ENCODE peak calls at places on chromosome 9, in five cellular contexts. O is naive thymus-derived CD4-positive, alpha-beta T cell; I is effector memory CD4-positive, alpha-beta T cell; A is H1; L is Panc1. P is an unnamed sample. For H3K4me1, the result is how much of the 10 kb centered on the place peaks cover.

GRCh38 chr9:33114746-33115145 is 38.3 kb upstream of the SMU1 start:
- DNase-seq in O (no peak), L (no peak), I (no peak), A (no peak), P (no peak)

GRCh38 chr9:133117271-133118178 is 3.5 kb downstream of the RALGDS start:
- DNase-seq in I (no peak), A (no peak), O (no peak), L (no peak), P (no peak)

GRCh38 chr9:14153310-14153720 is 160.6 kb downstream of the NFIB start:
- DNase-seq in I (no peak), O (no peak), L (no peak), A (no peak), P (no peak)

GRCh38 chr9:33135086-33135958 is 31.8 kb downstream of the B4GALT1 start:
- DNase-seq in L (no peak), I (no peak), A (no peak), O (no peak), P (no peak)

GRCh38 chr9:93148721-93149120 is 14.7 kb upstream of the NINJ1 start:
- DNase-seq in I (no peak), O (no peak), L (no peak), A (no peak), P (no peak)

GRCh38 chr9:114694719-114695269 is 12.8 kb upstream of the TEX48 start:
- DNase-seq in I (no peak), L (no peak), O (no peak), A (no peak), P (no peak)

GRCh38 chr9:119698535-119698934 is 329.3 kb upstream of the BRINP1 start:
- DNase-seq in I (no peak), O (no peak), A (no peak), L (no peak), P (no peak)

GRCh38 chr9:129695870-129696269 is 30.4 kb downstream of the PRRX2 start:
- DNase-seq in A (no peak), I (no peak), L (no peak), O (no peak), P (no peak)

GRCh38 chr9:93143830-93144530 is 9.9 kb upstream of the NINJ1 start:
- DNase-seq in L (no peak), O (peak), I (peak), A (no peak), P (peak)

GRCh38 chr9:93011114-93011513 is 47.4 kb upstream of the SUSD3 start:
- DNase-seq in I (no peak), A (no peak), L (no peak), O (no peak), P (no peak)

GRCh38 chr9:101705135-101705661 is 33.2 kb downstream of the GRIN3A start:
- DNase-seq in L (no peak), O (peak), I (no peak), A (no peak), P (no peak)

GRCh38 chr9:134323741-134324358 is 2.4 kb upstream of the RXRA start:
- DNase-seq in O (no peak), A (no peak), L (no peak), I (no peak), P (peak)

GRCh38 chr9:137985637-137986071 is 108.1 kb downstream of the CACNA1B start:
- DNase-seq in L (no peak), A (no peak), O (no peak), I (no peak), P (no peak)

GRCh38 chr9:134488901-134489280 is 152.7 kb upstream of the COL5A1 start:
- DNase-seq in I (no peak), A (no peak), O (no peak), L (no peak), P (no peak)

GRCh38 chr9:129143461-129143927 is 32.3 kb downstream of the PTPA start:
- DNase-seq in I (no peak), A (no peak), L (no peak), O (no peak), P (no peak)

GRCh38 chr9:134690946-134691694 is 49.5 kb downstream of the COL5A1 start:
- DNase-seq in L (no peak), O (no peak), I (no peak), A (no peak), P (no peak)

GRCh38 chr9:113505963-113506624 is 42.6 kb downstream of the RGS3 start:
- DNase-seq in O (no peak), I (no peak), A (no peak), L (no peak), P (no peak)

GRCh38 chr9:22643541-22643940 is 196.9 kb downstream of the DMRTA1 start:
- DNase-seq in L (no peak), A (no peak), O (no peak), I (no peak), P (no peak)

GRCh38 chr9:112699230-112699629 is 18.7 kb downstream of the INIP start:
- DNase-seq in O (no peak), I (no peak), L (no peak), A (no peak), P (no peak)

GRCh38 chr9:124708633-124709032 is 62.5 kb downstream of the NR6A1 start:
- DNase-seq in A (no peak), O (no peak), I (no peak), L (peak), P (no peak)

GRCh38 chr9:126819482-126819881 is 14.6 kb downstream of the ZBTB43 start:
- DNase-seq in I (no peak), A (no peak), L (no peak), O (no peak), P (no peak)

GRCh38 chr9:98983295-98984268 is 39.9 kb downstream of the COL15A1 start:
- DNase-seq in O (no peak), L (no peak), A (no peak), I (no peak), P (no peak)

GRCh38 chr9:33868430-33869000 is 51.6 kb downstream of the UBE2R2 start:
- DNase-seq in O (no peak), L (no peak), A (no peak), I (no peak), P (no peak)

GRCh38 chr9:122075135-122076030 is 17.7 kb downstream of the TTLL11 start:
- DNase-seq in A (no peak), L (no peak), I (no peak), O (no peak), P (no peak)

GRCh38 chr9:137227853-137228514 is 682 bp downstream of the RNF224 start:
- DNase-seq in I (no peak), A (no peak), L (no peak), O (no peak), P (no peak)

GRCh38 chr9:88534456-88535225 is at the start of gene NXNL2:
- DNase-seq in I (no peak), A (no peak), L (no peak), O (peak), P (no peak)

GRCh38 chr9:73023025-73023541 is 70.2 kb upstream of the ALDH1A1 start:
- DNase-seq in O (peak), A (no peak), I (peak), L (peak), P (peak)

GRCh38 chr9:107492381-107492780 is 2.8 kb upstream of the KLF4 start:
- DNase-seq in O (no peak), I (no peak), L (no peak), A (no peak), P (no peak)

GRCh38 chr9:13759624-13760023 is 480.1 kb upstream of the MPDZ start:
- DNase-seq in I (no peak), O (no peak), L (no peak), A (no peak), P (no peak)

GRCh38 chr9:134962065-134962997 is 44.6 kb upstream of the FCN1 start:
- DNase-seq in O (no peak), I (no peak), L (no peak), A (no peak), P (no peak)

GRCh38 chr9:105270711-105271110 is 26.3 kb downstream of the SLC44A1 start:
- DNase-seq in I (no peak), A (no peak), O (no peak), L (no peak), P (no peak)

GRCh38 chr9:32703635-32704034 is 68.2 kb upstream of the TAF1L start:
- DNase-seq in O (no peak), L (peak), I (no peak), A (no peak), P (no peak)

GRCh38 chr9:79581388-79581787 is 9.6 kb downstream of the TLE4 start:
- DNase-seq in I (no peak), L (no peak), O (peak), A (no peak), P (no peak)

GRCh38 chr9:6922680-6923079 is 164.9 kb downstream of the KDM4C start:
- DNase-seq in L (no peak), I (no peak), A (no peak), O (no peak), P (no peak)

GRCh38 chr9:35538361-35539234 is 48.7 kb downstream of the RUSC2 start:
- DNase-seq in O (no peak), A (no peak), L (no peak), I (no peak), P (no peak)

GRCh38 chr9:83706703-83707517 is 848 bp downstream of the UBQLN1 start:
- DNase-seq in O (peak), A (peak), L (no peak), I (peak), P (peak)

GRCh38 chr9:76896035-76896434 is 9.9 kb downstream of the PRUNE2 start:
- DNase-seq in I (no peak), A (no peak), L (no peak), O (no peak), P (no peak)

GRCh38 chr9:76893395-76893932 is 12.4 kb downstream of the PRUNE2 start:
- DNase-seq in O (no peak), L (no peak), I (no peak), A (no peak), P (no peak)

GRCh38 chr9:76894198-76894597 is 11.7 kb downstream of the PRUNE2 start:
- DNase-seq in O (no peak), A (no peak), I (no peak), L (no peak), P (no peak)

GRCh38 chr9:76897804-76898525 is 7.9 kb downstream of the PRUNE2 start:
- DNase-seq in I (no peak), O (no peak), A (no peak), L (no peak), P (no peak)

DNA sequence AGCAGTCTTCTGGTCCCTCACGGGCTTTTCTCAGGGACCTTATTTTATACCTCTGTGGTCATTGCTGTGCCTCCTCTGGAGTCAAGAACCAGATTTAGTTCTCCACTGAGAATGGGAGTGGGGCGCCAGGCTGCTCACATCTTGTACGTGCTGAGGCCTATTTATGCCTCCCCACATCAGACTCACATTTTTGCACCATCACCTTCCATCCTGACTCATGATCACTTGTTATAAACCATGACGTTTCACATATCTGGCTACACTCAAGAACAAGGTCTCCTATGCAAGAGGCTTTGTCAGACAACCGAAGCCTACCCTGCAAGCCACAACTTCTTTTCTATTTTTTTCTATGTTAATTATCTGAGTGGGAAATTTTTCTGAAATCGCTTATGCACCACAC is 10.7 kb downstream of the PRUNE2 start:
- DNase-seq in I (no peak), A (no peak), O (no peak), L (no peak), P (no peak)
- H3K4me1 ChIP-seq in I (under half), A (under half), O (under half), L (under half), P (under half)

GRCh38 chr9:95058121-95058785 is 259.3 kb downstream of the FANCC start:
- DNase-seq in I (no peak), L (no peak), A (no peak), O (no peak), P (no peak)
- H3K27ac ChIP-seq in I (no peak), L (no peak), A (no peak), O (no peak), P (no peak)

DNA sequence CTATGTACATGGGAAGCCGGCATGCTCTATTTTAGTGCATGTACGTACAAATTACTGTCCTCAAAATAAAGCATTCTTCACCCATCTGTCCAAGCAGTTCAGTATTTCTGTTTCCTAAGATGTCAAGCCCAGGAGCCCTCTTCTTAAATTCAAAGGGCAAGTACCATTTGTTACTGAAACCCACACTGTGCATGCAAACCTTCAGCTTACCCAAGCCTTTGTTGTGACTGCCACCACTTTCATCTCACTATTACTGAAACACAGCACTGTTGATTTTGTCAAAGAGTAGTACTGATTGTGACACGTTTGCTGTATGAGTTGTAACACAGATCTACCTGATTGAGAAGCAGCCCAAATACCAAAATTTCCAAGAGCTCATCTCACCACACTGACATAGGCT is 390.4 kb upstream of the IZUMO3 start:
- DNase-seq in L (no peak), O (no peak), A (no peak), I (no peak), P (no peak)
- H3K4me1 ChIP-seq in L (under half), O (under half), A (under half), I (under half), P (under half)

GRCh38 chr9:91883503-91883902 is 66.5 kb downstream of the ROR2 start:
- DNase-seq in L (no peak), I (no peak), O (no peak), A (no peak), P (no peak)

GRCh38 chr9:91885746-91886432 is 64.1 kb downstream of the ROR2 start:
- DNase-seq in A (no peak), O (no peak), I (no peak), L (no peak), P (no peak)

GRCh38 chr9:91882628-91883027 is 67.4 kb downstream of the ROR2 start:
- DNase-seq in L (no peak), A (no peak), O (no peak), I (no peak), P (no peak)

GRCh38 chr9:91884746-91885687 is 65.0 kb downstream of the ROR2 start:
- DNase-seq in I (no peak), O (no peak), L (no peak), A (no peak), P (no peak)

GRCh38 chr9:91884153-91884552 is 65.9 kb downstream of the ROR2 start:
- DNase-seq in O (no peak), I (no peak), L (no peak), A (no peak), P (no peak)
- H3K27ac ChIP-seq in O (no peak), I (no peak), L (no peak), A (no peak), P (no peak)

DNA sequence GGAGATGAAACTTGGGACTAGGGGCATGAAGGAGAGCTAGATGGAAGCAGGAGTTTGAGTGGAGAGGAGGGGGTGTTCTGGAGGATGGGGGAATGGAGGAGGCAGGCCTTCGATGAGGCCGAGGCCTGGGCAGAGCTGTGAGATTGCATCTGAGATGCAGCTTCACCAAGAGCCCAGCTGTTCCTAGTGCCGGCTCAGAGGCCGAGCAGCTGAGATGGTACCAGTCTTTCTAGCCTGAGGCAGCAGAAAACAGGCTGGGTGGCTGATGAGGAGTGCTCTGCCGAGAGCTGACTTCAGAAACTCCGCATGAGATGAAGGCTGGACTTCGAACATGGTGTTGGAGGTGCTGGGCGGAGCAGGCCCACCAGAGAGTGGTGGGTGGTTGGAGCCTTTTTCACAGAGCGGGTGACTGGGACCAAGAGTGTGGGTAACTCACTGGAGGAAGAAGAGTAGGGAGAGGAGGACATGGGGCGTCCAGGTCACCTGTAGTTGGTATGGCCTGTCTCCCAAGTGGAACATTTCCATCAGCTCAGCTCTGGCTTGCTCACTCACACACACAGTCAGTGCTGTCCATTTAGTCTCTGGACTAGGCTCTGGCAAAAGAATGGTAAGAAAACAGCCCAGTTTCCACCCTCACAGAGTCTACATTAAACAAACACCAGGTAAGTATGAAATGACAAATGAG is 54.7 kb downstream of the TMOD1 start:
- DNase-seq in A (no peak), O (no peak), I (no peak), L (no peak), P (no peak)
- H3K4me1 ChIP-seq in A (under half), O (under half), I (under half), L (under half), P (under half)

GRCh38 chr9:131257266-131258025 is 18.9 kb downstream of the FAM78A start:
- DNase-seq in L (no peak), A (no peak), I (no peak), O (no peak), P (no peak)
- H3K27ac ChIP-seq in L (no peak), A (no peak), I (peak), O (peak), P (peak)

P was measured in CD8-positive, alpha-beta memory T cell.